ENCODE peak calls at places on chromosomes 4 and X, in seven cellular contexts. V is transverse colon, K is A549, H is ovary, Z is stomach, R is tibial nerve, N is K562. B is an unnamed sample.

GRCh38 chr4:54898163-54898562 is 227.2 kb downstream of the KDR start:
- DNase-seq in K (no peak), H (no peak), Z (no peak), N (no peak), V (no peak), R (no peak), B (no peak)

GRCh38 chr4:93203708-93204107 is 624.8 kb upstream of the ATOH1 start:
- DNase-seq in K (no peak), H (no peak), Z (no peak), V (no peak), N (no peak), R (no peak), B (no peak)

GRCh38 chr4:44961001-44961755 is 234.8 kb upstream of the GNPDA2 start:
- DNase-seq in H (no peak), V (no peak), R (no peak), K (no peak), N (no peak), Z (no peak), B (no peak)

GRCh38 chr4:80239480-80239879 is 27.0 kb upstream of the FGF5 start:
- DNase-seq in N (no peak), R (no peak), V (no peak), K (no peak), H (no peak), Z (no peak), B (no peak)

GRCh38 chr4:36786519-36786918 is 458.0 kb upstream of the NWD2 start:
- DNase-seq in N (no peak), R (no peak), K (no peak), Z (no peak), H (no peak), V (no peak), B (no peak)

GRCh38 chrX:47420264-47420663 is 49.9 kb downstream of the ZNF157 start:
- DNase-seq in Z (no peak), H (no peak), V (no peak), N (no peak), K (no peak), R (no peak), B (no peak)

GRCh38 chr4:74473155-74473811 is 28.3 kb downstream of the AREG start:
- DNase-seq in R (no peak), V (no peak), H (no peak), N (no peak), K (peak; percentile 10), Z (peak; percentile 27), B (no peak)

GRCh38 chr4:140719022-140719421 is 37.2 kb downstream of the TBC1D9 start:
- DNase-seq in H (no peak), N (no peak), R (no peak), V (no peak), Z (no peak), K (no peak), B (no peak)

GRCh38 chr4:167903291-167903721 is 189.0 kb upstream of the ANXA10 start:
- DNase-seq in V (no peak), R (no peak), N (no peak), H (no peak), Z (no peak), K (peak; percentile 1), B (no peak)

DNA sequence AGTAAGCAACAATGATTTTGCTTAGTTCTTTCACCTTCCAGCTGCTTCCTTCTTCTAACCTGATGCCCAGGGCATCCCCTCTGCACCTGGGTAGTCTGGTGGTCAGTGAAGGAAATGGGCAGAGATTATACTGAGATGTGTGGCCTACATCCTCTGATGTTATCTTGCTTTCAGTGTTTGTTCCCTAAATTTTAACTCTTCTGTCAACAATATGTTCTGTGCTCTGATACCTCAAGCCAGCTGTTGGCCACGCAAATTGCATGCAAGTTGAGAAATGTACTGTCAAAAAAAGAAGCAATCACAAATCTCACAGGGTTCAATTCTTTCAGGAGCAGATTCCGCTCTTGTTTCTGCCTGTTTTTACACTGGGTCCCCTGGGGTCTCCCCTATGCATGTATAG is 73.8 kb downstream of the FBXW7 start:
- DNase-seq in R (no peak), K (no peak), V (peak; percentile 26), Z (no peak), H (no peak), N (no peak), B (no peak)
- TF ChIP-seq POLR2A in R (no peak), K (no peak), V (no peak), Z (no peak), H (no peak), N (no peak), B (no peak)

GRCh38 chr4:177047070-177047850 is 254.5 kb upstream of the VEGFC start:
- DNase-seq in N (peak; percentile 38), H (peak; percentile 25), R (peak; percentile 9), V (peak; percentile 53), Z (peak; percentile 49), K (peak; percentile 8), B (peak; percentile 67)
- TF ChIP-seq EP300 in N (no peak), H (no peak), R (no peak), V (no peak), Z (no peak), K (no peak), B (no peak)

GRCh38 chrX:149628280-149628679 is 3.3 kb downstream of the TMEM185A start:
- DNase-seq in V (no peak), H (no peak), R (no peak), N (no peak), K (no peak), Z (no peak), B (no peak)

GRCh38 chrX:149628768-149629167 is 2.8 kb downstream of the TMEM185A start:
- DNase-seq in H (no peak), R (no peak), K (no peak), Z (no peak), N (no peak), V (no peak), B (no peak)

GRCh38 chrX:149631293-149632165 is at the start of gene TMEM185A:
- DNase-seq in N (peak; percentile 88), V (peak; percentile 79), R (peak; percentile 37), K (peak; percentile 38), H (peak; percentile 59), Z (peak; percentile 74), B (peak; percentile 85)

GRCh38 chrX:149629730-149630387 is 1.7 kb downstream of the TMEM185A start:
- DNase-seq in N (no peak), V (no peak), Z (no peak), H (no peak), R (no peak), K (no peak), B (no peak)

DNA sequence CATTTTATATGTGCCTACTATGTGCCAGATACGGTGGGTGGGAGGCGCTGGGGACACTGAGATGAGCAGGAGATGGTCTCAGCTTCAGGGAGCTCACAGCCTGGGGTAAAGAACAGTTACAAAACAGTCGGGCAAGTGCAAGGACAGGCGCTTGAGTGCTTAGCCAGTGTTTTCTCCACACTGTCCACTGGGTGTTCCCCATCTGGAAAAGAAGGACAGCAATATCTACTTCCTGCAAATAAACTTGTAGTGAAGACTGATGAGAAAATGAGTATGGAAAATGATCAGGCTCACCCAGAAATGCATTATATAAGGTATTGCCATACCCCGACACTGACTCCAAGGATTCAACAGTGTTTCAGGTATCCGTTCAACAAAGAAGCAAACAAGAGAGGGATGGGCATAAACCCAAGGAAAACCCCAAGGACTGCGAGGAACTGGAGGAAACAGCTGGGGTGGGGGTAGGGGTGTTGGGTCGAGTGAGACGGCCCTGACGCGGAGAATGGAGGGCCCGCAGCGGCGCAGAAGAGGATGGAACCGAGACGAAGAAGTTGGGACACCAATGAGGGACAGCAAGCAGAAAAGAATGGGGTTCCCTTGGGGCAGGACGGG is 805 bp downstream of the TMEM185A start:
- DNase-seq in H (no peak), K (peak; percentile 15), R (no peak), Z (no peak), V (no peak), N (peak; percentile 21), B (no peak)
- TF ChIP-seq CTCF in H (peak; percentile 24), K (no peak), R (no peak), Z (no peak), V (peak; percentile 7), N (peak; percentile 9), B (no peak)

GRCh38 chrX:154012336-154012991 is 7.2 kb downstream of the IRAK1 start:
- DNase-seq in R (no peak), N (no peak), K (no peak), V (no peak), H (no peak), Z (no peak), B (no peak)
- TF ChIP-seq POLR2A in R (no peak), N (peak; percentile 3), K (no peak), V (no peak), H (no peak), Z (no peak), B (no peak)

GRCh38 chr4:5893013-5893580 is at the start of gene CRMP1:
- DNase-seq in R (no peak), K (no peak), V (no peak), H (no peak), Z (no peak), N (no peak), B (no peak)
- TF ChIP-seq EP300 in R (no peak), K (no peak), V (no peak), H (no peak), Z (no peak), N (no peak), B (no peak)

DNA sequence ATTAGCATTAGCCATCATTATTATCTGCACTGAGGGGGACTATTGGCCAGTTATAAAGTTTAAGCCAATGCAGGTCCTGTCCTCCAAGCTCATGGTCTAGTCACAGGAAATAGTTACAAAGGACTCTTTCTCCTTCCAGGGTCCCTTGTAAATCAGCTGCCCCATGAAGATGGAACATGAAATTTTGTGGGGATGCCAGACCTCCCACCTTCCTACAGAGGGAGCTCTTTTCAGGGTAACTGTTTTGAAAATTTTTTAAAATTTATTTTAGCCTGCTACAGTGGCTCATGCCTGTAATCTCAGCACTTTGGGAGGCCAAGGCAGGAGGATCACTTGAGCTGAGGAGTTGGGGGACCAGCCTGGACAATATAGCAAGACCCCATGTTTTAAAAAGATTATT is 124.4 kb upstream of the SLC34A2 start:
- DNase-seq in K (no peak), Z (no peak), R (no peak), H (no peak), V (no peak), N (no peak), B (no peak)
- TF ChIP-seq CTCF in K (peak; percentile 42), Z (peak; percentile 16), R (no peak), H (no peak), V (peak; percentile 41), N (peak; percentile 44), B (no peak)

GRCh38 chrX:152958524-152959465 is 35.1 kb downstream of the PNMA5 start:
- DNase-seq in K (peak; percentile 76), N (peak; percentile 88), H (peak; percentile 83), R (peak; percentile 94), Z (peak; percentile 87), V (peak; percentile 87), B (peak; percentile 94)
- TF ChIP-seq POLR2A in K (peak; percentile 32), N (peak; percentile 51), H (no peak), R (no peak), Z (no peak), V (no peak), B (no peak)